ENCODE peak calls at places on chromosomes 5 and 9, in eight cellular contexts. G is NCI-H446 treated with DMSO at 0.1 percent for 48 hours; O is NCI-H82; H is A549; E is GM04503; S is stimulated activated CD4-positive, alpha-beta T cell treated with anti-CD3 and anti-CD28 coated beads, Interleukin-2, amount 100 ng/mL, for 48 hours; W is GM12864; R is AG04449. D is an unnamed sample.

GRCh38 chr9:34623386-34624235 is 3.3 kb upstream of the DCTN3 start:
- DNase-seq in O (no peak), S (no peak), R (no peak), E (no peak), G (no peak), H (no peak), W (no peak), D (no peak)

GRCh38 chr5:14665949-14666741 is 1.6 kb downstream of the OTULIN start:
- DNase-seq in R (no peak), E (no peak), G (peak), W (peak), O (peak), H (peak), S (peak), D (peak)

GRCh38 chr5:39080597-39081204 is 6.5 kb upstream of the RICTOR start:
- DNase-seq in H (peak), G (peak), R (no peak), O (peak), W (no peak), S (peak), E (no peak), D (peak)

GRCh38 chr5:135921388-135921787 is 25.7 kb upstream of the IL9 start:
- DNase-seq in G (no peak), H (no peak), W (no peak), E (peak), O (no peak), S (no peak), R (no peak), D (no peak)

GRCh38 chr9:79604921-79605562 is 33.3 kb downstream of the TLE4 start:
- DNase-seq in S (no peak), R (no peak), H (no peak), O (no peak), E (no peak), G (no peak), W (no peak), D (no peak)

GRCh38 chr5:14396071-14396470 is 185.5 kb upstream of the OTULINL start:
- DNase-seq in G (no peak), W (no peak), H (no peak), O (no peak), E (no peak), S (no peak), R (no peak), D (no peak)

GRCh38 chr9:14221558-14221957 is 92.4 kb downstream of the NFIB start:
- DNase-seq in H (peak), G (peak), S (no peak), R (peak), W (no peak), O (no peak), E (peak), D (peak)

GRCh38 chr9:96139592-96140251 is 162.3 kb downstream of the HSD17B3 start:
- DNase-seq in O (peak), S (no peak), G (peak), H (no peak), R (peak), E (peak), W (no peak), D (no peak)

GRCh38 chr9:95509851-95510529 is 6.8 kb downstream of the PTCH1 start:
- DNase-seq in W (no peak), E (no peak), G (no peak), H (no peak), R (no peak), S (no peak), O (peak), D (no peak)